ENCODE peak calls at places on chromosomes 6 and 20, in ten cellular contexts. One of them, this sample, is unnamed.

GRCh38 chr6:33816911-33817310 is 13.1 kb upstream of the MLN start:
- DNase-seq in HT1080: no peak
- DNase-seq in epithelial cell of esophagus: no peak
- DNase-seq in GF-D8: no peak
- DNase-seq in prostate gland: no peak
- DNase-seq in aorta: peak; percentile 31
- DNase-seq in tibial nerve: no peak
- DNase-seq in activated naive CD8-positive, alpha-beta T cell treated with anti-CD3 and anti-CD28 coated beads, Interleukin-2, amount 50 U/mL, for 24 hours: no peak
- DNase-seq in Caki2: no peak
- DNase-seq in MCF 10A: no peak
- DNase-seq in this sample: no peak

GRCh38 chr6:166647896-166648295 is 20.8 kb upstream of the RPS6KA2 start:
- DNase-seq in HT1080: no peak
- DNase-seq in epithelial cell of esophagus: no peak
- DNase-seq in GF-D8: no peak
- DNase-seq in prostate gland: no peak
- DNase-seq in aorta: no peak
- DNase-seq in tibial nerve: no peak
- DNase-seq in activated naive CD8-positive, alpha-beta T cell treated with anti-CD3 and anti-CD28 coated beads, Interleukin-2, amount 50 U/mL, for 24 hours: no peak
- DNase-seq in Caki2: no peak
- DNase-seq in MCF 10A: no peak
- DNase-seq in this sample: no peak

GRCh38 chr6:55917756-55918415 is 42.5 kb upstream of the BMP5 start:
- DNase-seq in HT1080: no peak
- DNase-seq in epithelial cell of esophagus: no peak
- DNase-seq in GF-D8: no peak
- DNase-seq in prostate gland: no peak
- DNase-seq in aorta: no peak
- DNase-seq in tibial nerve: no peak
- DNase-seq in activated naive CD8-positive, alpha-beta T cell treated with anti-CD3 and anti-CD28 coated beads, Interleukin-2, amount 50 U/mL, for 24 hours: no peak
- DNase-seq in Caki2: no peak
- DNase-seq in MCF 10A: no peak
- DNase-seq in this sample: no peak

GRCh38 chr20:21767739-21768223 is 62.3 kb downstream of the PAX1 start:
- DNase-seq in HT1080: peak; percentile 13
- DNase-seq in epithelial cell of esophagus: no peak
- DNase-seq in GF-D8: no peak
- DNase-seq in prostate gland: no peak
- DNase-seq in aorta: no peak
- DNase-seq in tibial nerve: no peak
- DNase-seq in activated naive CD8-positive, alpha-beta T cell treated with anti-CD3 and anti-CD28 coated beads, Interleukin-2, amount 50 U/mL, for 24 hours: peak; percentile 2
- DNase-seq in Caki2: peak; percentile 66
- DNase-seq in MCF 10A: no peak
- DNase-seq in this sample: no peak

GRCh38 chr6:65999288-65999791 is 292.3 kb upstream of the EYS start:
- DNase-seq in HT1080: no peak
- DNase-seq in epithelial cell of esophagus: no peak
- DNase-seq in GF-D8: no peak
- DNase-seq in prostate gland: no peak
- DNase-seq in aorta: no peak
- DNase-seq in tibial nerve: no peak
- DNase-seq in activated naive CD8-positive, alpha-beta T cell treated with anti-CD3 and anti-CD28 coated beads, Interleukin-2, amount 50 U/mL, for 24 hours: no peak
- DNase-seq in Caki2: no peak
- DNase-seq in MCF 10A: no peak
- DNase-seq in this sample: no peak

GRCh38 chr6:133947302-133947900 is 5.6 kb upstream of the TBPL1 start:
- DNase-seq in HT1080: no peak
- DNase-seq in epithelial cell of esophagus: no peak
- DNase-seq in GF-D8: no peak
- DNase-seq in prostate gland: peak; percentile 13
- DNase-seq in aorta: no peak
- DNase-seq in tibial nerve: no peak
- DNase-seq in activated naive CD8-positive, alpha-beta T cell treated with anti-CD3 and anti-CD28 coated beads, Interleukin-2, amount 50 U/mL, for 24 hours: no peak
- DNase-seq in Caki2: peak; percentile 72
- DNase-seq in MCF 10A: no peak
- DNase-seq in this sample: no peak

GRCh38 chr20:50762435-50763201 is 31.2 kb downstream of the PARD6B start:
- DNase-seq in HT1080: peak; percentile 75
- DNase-seq in epithelial cell of esophagus: peak; percentile 75
- DNase-seq in GF-D8: no peak
- DNase-seq in prostate gland: peak; percentile 91
- DNase-seq in aorta: peak; percentile 85
- DNase-seq in tibial nerve: no peak
- DNase-seq in activated naive CD8-positive, alpha-beta T cell treated with anti-CD3 and anti-CD28 coated beads, Interleukin-2, amount 50 U/mL, for 24 hours: no peak
- DNase-seq in Caki2: peak; percentile 81
- DNase-seq in MCF 10A: peak; percentile 94
- DNase-seq in this sample: peak; percentile 30

GRCh38 chr20:38230957-38231785 is 29.4 kb downstream of the KIAA1755 start:
- DNase-seq in HT1080: no peak
- DNase-seq in epithelial cell of esophagus: peak; percentile 60
- DNase-seq in GF-D8: no peak
- DNase-seq in prostate gland: no peak
- DNase-seq in aorta: no peak
- DNase-seq in tibial nerve: no peak
- DNase-seq in activated naive CD8-positive, alpha-beta T cell treated with anti-CD3 and anti-CD28 coated beads, Interleukin-2, amount 50 U/mL, for 24 hours: no peak
- DNase-seq in Caki2: no peak
- DNase-seq in MCF 10A: peak; percentile 34
- DNase-seq in this sample: no peak

GRCh38 chr6:117595099-117595923 is 7.0 kb downstream of the GOPC start:
- DNase-seq in HT1080: no peak
- DNase-seq in epithelial cell of esophagus: no peak
- DNase-seq in GF-D8: no peak
- DNase-seq in prostate gland: no peak
- DNase-seq in aorta: no peak
- DNase-seq in tibial nerve: no peak
- DNase-seq in activated naive CD8-positive, alpha-beta T cell treated with anti-CD3 and anti-CD28 coated beads, Interleukin-2, amount 50 U/mL, for 24 hours: no peak
- DNase-seq in Caki2: no peak
- DNase-seq in MCF 10A: no peak
- DNase-seq in this sample: no peak

GRCh38 chr6:18245642-18246041 is 18.7 kb downstream of the DEK start:
- DNase-seq in HT1080: no peak
- DNase-seq in epithelial cell of esophagus: no peak
- DNase-seq in GF-D8: no peak
- DNase-seq in prostate gland: no peak
- DNase-seq in aorta: no peak
- DNase-seq in tibial nerve: no peak
- DNase-seq in activated naive CD8-positive, alpha-beta T cell treated with anti-CD3 and anti-CD28 coated beads, Interleukin-2, amount 50 U/mL, for 24 hours: peak; percentile 27
- DNase-seq in Caki2: no peak
- DNase-seq in MCF 10A: no peak
- DNase-seq in this sample: no peak

GRCh38 chr6:16850332-16851022 is 89.2 kb upstream of the ATXN1 start:
- DNase-seq in HT1080: peak; percentile 41
- DNase-seq in epithelial cell of esophagus: no peak
- DNase-seq in GF-D8: no peak
- DNase-seq in prostate gland: no peak
- DNase-seq in aorta: no peak
- DNase-seq in tibial nerve: no peak
- DNase-seq in activated naive CD8-positive, alpha-beta T cell treated with anti-CD3 and anti-CD28 coated beads, Interleukin-2, amount 50 U/mL, for 24 hours: no peak
- DNase-seq in Caki2: no peak
- DNase-seq in MCF 10A: no peak
- DNase-seq in this sample: no peak

GRCh38 chr20:9403481-9403880 is 110.9 kb upstream of the LAMP5 start:
- DNase-seq in HT1080: no peak
- DNase-seq in epithelial cell of esophagus: no peak
- DNase-seq in GF-D8: no peak
- DNase-seq in prostate gland: no peak
- DNase-seq in aorta: no peak
- DNase-seq in tibial nerve: no peak
- DNase-seq in activated naive CD8-positive, alpha-beta T cell treated with anti-CD3 and anti-CD28 coated beads, Interleukin-2, amount 50 U/mL, for 24 hours: no peak
- DNase-seq in Caki2: no peak
- DNase-seq in MCF 10A: no peak
- DNase-seq in this sample: no peak

GRCh38 chr20:2368621-2369020 is 12.1 kb upstream of the TGM6 start:
- DNase-seq in HT1080: no peak
- DNase-seq in epithelial cell of esophagus: no peak
- DNase-seq in GF-D8: no peak
- DNase-seq in prostate gland: no peak
- DNase-seq in aorta: no peak
- DNase-seq in tibial nerve: no peak
- DNase-seq in activated naive CD8-positive, alpha-beta T cell treated with anti-CD3 and anti-CD28 coated beads, Interleukin-2, amount 50 U/mL, for 24 hours: no peak
- DNase-seq in Caki2: no peak
- DNase-seq in MCF 10A: no peak
- DNase-seq in this sample: no peak

This sample was measured in lower leg skin.